ENCODE peak calls at places on chromosome 7, in nine cellular contexts. One of them, this sample, is unnamed.

GRCh38 chr7:100102950-100103840 is 1.8 kb downstream of the AP4M1 start:
- DNase-seq in choroid plexus epithelial cell: peak
- DNase-seq in sciatic nerve: no peak
- DNase-seq in cardiac fibroblast: peak
- DNase-seq in keratinocyte: no peak
- DNase-seq in DMS53: no peak
- DNase-seq in GM04504: no peak
- DNase-seq in AG04450: peak
- DNase-seq in RCC 7860: peak
- DNase-seq in this sample: no peak

GRCh38 chr7:145269418-145270161 is 433.7 kb upstream of the TPK1 start:
- DNase-seq in choroid plexus epithelial cell: no peak
- DNase-seq in sciatic nerve: no peak
- DNase-seq in cardiac fibroblast: no peak
- DNase-seq in keratinocyte: no peak
- DNase-seq in DMS53: peak
- DNase-seq in GM04504: no peak
- DNase-seq in AG04450: no peak
- DNase-seq in RCC 7860: no peak
- DNase-seq in this sample: no peak

GRCh38 chr7:67875558-67875957 is 878.9 kb downstream of the TYW1 start:
- DNase-seq in choroid plexus epithelial cell: no peak
- DNase-seq in sciatic nerve: no peak
- DNase-seq in cardiac fibroblast: no peak
- DNase-seq in keratinocyte: no peak
- DNase-seq in DMS53: no peak
- DNase-seq in GM04504: no peak
- DNase-seq in AG04450: no peak
- DNase-seq in RCC 7860: no peak
- DNase-seq in this sample: no peak

GRCh38 chr7:124130-124949 is 68.0 kb upstream of the FAM20C start:
- DNase-seq in choroid plexus epithelial cell: no peak
- DNase-seq in sciatic nerve: peak
- DNase-seq in cardiac fibroblast: no peak
- DNase-seq in keratinocyte: no peak
- DNase-seq in DMS53: peak
- DNase-seq in GM04504: no peak
- DNase-seq in AG04450: no peak
- DNase-seq in RCC 7860: no peak
- DNase-seq in this sample: no peak

GRCh38 chr7:111026301-111026700 is 64.6 kb upstream of the LRRN3 start:
- DNase-seq in choroid plexus epithelial cell: no peak
- DNase-seq in sciatic nerve: no peak
- DNase-seq in cardiac fibroblast: no peak
- DNase-seq in keratinocyte: no peak
- DNase-seq in DMS53: peak
- DNase-seq in GM04504: no peak
- DNase-seq in AG04450: no peak
- DNase-seq in RCC 7860: no peak
- DNase-seq in this sample: no peak

GRCh38 chr7:45324683-45325237 is 167.2 kb downstream of the RAMP3 start:
- DNase-seq in choroid plexus epithelial cell: peak
- DNase-seq in sciatic nerve: no peak
- DNase-seq in cardiac fibroblast: peak
- DNase-seq in keratinocyte: no peak
- DNase-seq in DMS53: peak
- DNase-seq in GM04504: no peak
- DNase-seq in AG04450: no peak
- DNase-seq in RCC 7860: no peak
- DNase-seq in this sample: no peak

GRCh38 chr7:96026606-96027005 is 254.3 kb downstream of the DYNC1I1 start:
- DNase-seq in choroid plexus epithelial cell: no peak
- DNase-seq in sciatic nerve: no peak
- DNase-seq in cardiac fibroblast: no peak
- DNase-seq in keratinocyte: no peak
- DNase-seq in DMS53: no peak
- DNase-seq in GM04504: no peak
- DNase-seq in AG04450: no peak
- DNase-seq in RCC 7860: peak
- DNase-seq in this sample: no peak

GRCh38 chr7:140537750-140538482 is 58.6 kb upstream of the MKRN1 start:
- DNase-seq in choroid plexus epithelial cell: no peak
- DNase-seq in sciatic nerve: no peak
- DNase-seq in cardiac fibroblast: peak
- DNase-seq in keratinocyte: no peak
- DNase-seq in DMS53: no peak
- DNase-seq in GM04504: no peak
- DNase-seq in AG04450: no peak
- DNase-seq in RCC 7860: no peak
- DNase-seq in this sample: no peak

GRCh38 chr7:43636093-43636492 is 53.2 kb downstream of the STK17A start:
- DNase-seq in choroid plexus epithelial cell: peak
- DNase-seq in sciatic nerve: no peak
- DNase-seq in cardiac fibroblast: peak
- DNase-seq in keratinocyte: peak
- DNase-seq in DMS53: peak
- DNase-seq in GM04504: no peak
- DNase-seq in AG04450: no peak
- DNase-seq in RCC 7860: no peak
- DNase-seq in this sample: no peak

GRCh38 chr7:157615101-157615817 is 278.5 kb downstream of the DNAJB6 start:
- DNase-seq in choroid plexus epithelial cell: no peak
- DNase-seq in sciatic nerve: peak
- DNase-seq in cardiac fibroblast: peak
- DNase-seq in keratinocyte: no peak
- DNase-seq in DMS53: peak
- DNase-seq in GM04504: no peak
- DNase-seq in AG04450: no peak
- DNase-seq in RCC 7860: no peak
- DNase-seq in this sample: no peak

GRCh38 chr7:117873056-117873932 is at the start of gene CTTNBP2:
- DNase-seq in choroid plexus epithelial cell: peak
- DNase-seq in sciatic nerve: peak
- DNase-seq in cardiac fibroblast: peak
- DNase-seq in keratinocyte: no peak
- DNase-seq in DMS53: peak
- DNase-seq in GM04504: peak
- DNase-seq in AG04450: no peak
- DNase-seq in RCC 7860: no peak
- DNase-seq in this sample: peak

GRCh38 chr7:159028456-159029401 is 115.9 kb downstream of the VIPR2 start:
- DNase-seq in choroid plexus epithelial cell: no peak
- DNase-seq in sciatic nerve: peak
- DNase-seq in cardiac fibroblast: no peak
- DNase-seq in keratinocyte: no peak
- DNase-seq in DMS53: no peak
- DNase-seq in GM04504: no peak
- DNase-seq in AG04450: no peak
- DNase-seq in RCC 7860: no peak
- DNase-seq in this sample: no peak

GRCh38 chr7:2473496-2474180 is 2.6 kb downstream of the GRIFIN start:
- DNase-seq in choroid plexus epithelial cell: no peak
- DNase-seq in sciatic nerve: no peak
- DNase-seq in cardiac fibroblast: no peak
- DNase-seq in keratinocyte: no peak
- DNase-seq in DMS53: no peak
- DNase-seq in GM04504: no peak
- DNase-seq in AG04450: no peak
- DNase-seq in RCC 7860: no peak
- DNase-seq in this sample: no peak

GRCh38 chr7:80017101-80017500 is 117.5 kb upstream of the GNAI1 start:
- DNase-seq in choroid plexus epithelial cell: no peak
- DNase-seq in sciatic nerve: no peak
- DNase-seq in cardiac fibroblast: no peak
- DNase-seq in keratinocyte: no peak
- DNase-seq in DMS53: no peak
- DNase-seq in GM04504: no peak
- DNase-seq in AG04450: no peak
- DNase-seq in RCC 7860: no peak
- DNase-seq in this sample: no peak

GRCh38 chr7:27175005-27175625 is 995 bp upstream of the HOXA10 start:
- DNase-seq in choroid plexus epithelial cell: no peak
- DNase-seq in sciatic nerve: peak
- DNase-seq in cardiac fibroblast: no peak
- DNase-seq in keratinocyte: no peak
- DNase-seq in DMS53: no peak
- DNase-seq in GM04504: peak
- DNase-seq in AG04450: no peak
- DNase-seq in RCC 7860: peak
- DNase-seq in this sample: no peak

GRCh38 chr7:22351329-22351692 is 5.6 kb downstream of the RAPGEF5 start:
- DNase-seq in choroid plexus epithelial cell: no peak
- DNase-seq in sciatic nerve: no peak
- DNase-seq in cardiac fibroblast: no peak
- DNase-seq in keratinocyte: no peak
- DNase-seq in DMS53: peak
- DNase-seq in GM04504: no peak
- DNase-seq in AG04450: no peak
- DNase-seq in RCC 7860: no peak
- DNase-seq in this sample: no peak

GRCh38 chr7:23474829-23475578 is 4.7 kb upstream of the IGF2BP3 start:
- DNase-seq in choroid plexus epithelial cell: peak
- DNase-seq in sciatic nerve: no peak
- DNase-seq in cardiac fibroblast: no peak
- DNase-seq in keratinocyte: no peak
- DNase-seq in DMS53: no peak
- DNase-seq in GM04504: no peak
- DNase-seq in AG04450: no peak
- DNase-seq in RCC 7860: no peak
- DNase-seq in this sample: no peak

GRCh38 chr7:71313562-71313961 is 181.6 kb downstream of the GALNT17 start:
- DNase-seq in choroid plexus epithelial cell: no peak
- DNase-seq in sciatic nerve: no peak
- DNase-seq in cardiac fibroblast: no peak
- DNase-seq in keratinocyte: no peak
- DNase-seq in DMS53: no peak
- DNase-seq in GM04504: no peak
- DNase-seq in AG04450: no peak
- DNase-seq in RCC 7860: no peak
- DNase-seq in this sample: no peak

This sample was measured in GM13977.